ENCODE peak calls at places on chromosomes 7 and 10, in five cellular contexts. One of them, this sample, is unnamed.

GRCh38 chr10:9222917-9223316 is 1168.4 kb downstream of the GATA3 start:
- DNase-seq in AG09319: no peak
- DNase-seq in ovary: no peak
- DNase-seq in neural progenitor cell: no peak
- DNase-seq in neural crest cell: no peak
- DNase-seq in this sample: peak

GRCh38 chr10:1410032-1410431 is 327.3 kb downstream of the ADARB2 start:
- DNase-seq in AG09319: no peak
- DNase-seq in ovary: no peak
- DNase-seq in neural progenitor cell: no peak
- DNase-seq in neural crest cell: no peak
- DNase-seq in this sample: no peak

GRCh38 chr7:5614579-5614978 is 166.9 kb downstream of the RNF216 start:
- DNase-seq in AG09319: no peak
- DNase-seq in ovary: no peak
- DNase-seq in neural progenitor cell: no peak
- DNase-seq in neural crest cell: no peak
- DNase-seq in this sample: no peak

GRCh38 chr7:90210925-90211324 is 615 bp upstream of the STEAP2 start:
- DNase-seq in AG09319: no peak
- DNase-seq in ovary: peak
- DNase-seq in neural progenitor cell: no peak
- DNase-seq in neural crest cell: no peak
- DNase-seq in this sample: peak

GRCh38 chr7:12684733-12685132 is 2.7 kb upstream of the ARL4A start:
- DNase-seq in AG09319: no peak
- DNase-seq in ovary: no peak
- DNase-seq in neural progenitor cell: no peak
- DNase-seq in neural crest cell: no peak
- DNase-seq in this sample: no peak

GRCh38 chr7:23353172-23353571 is 54.0 kb downstream of the MALSU1 start:
- DNase-seq in AG09319: no peak
- DNase-seq in ovary: no peak
- DNase-seq in neural progenitor cell: peak
- DNase-seq in neural crest cell: no peak
- DNase-seq in this sample: no peak

GRCh38 chr7:44189286-44189992 is at the start of gene GCK:
- DNase-seq in AG09319: no peak
- DNase-seq in ovary: no peak
- DNase-seq in neural progenitor cell: peak
- DNase-seq in neural crest cell: no peak
- DNase-seq in this sample: no peak

GRCh38 chr7:30352169-30352568 is 67.8 kb downstream of the ZNRF2 start:
- DNase-seq in AG09319: no peak
- DNase-seq in ovary: no peak
- DNase-seq in neural progenitor cell: no peak
- DNase-seq in neural crest cell: no peak
- DNase-seq in this sample: no peak

GRCh38 chr10:102426803-102427287 is 5.5 kb downstream of the CUEDC2 start:
- DNase-seq in AG09319: no peak
- DNase-seq in ovary: no peak
- DNase-seq in neural progenitor cell: no peak
- DNase-seq in neural crest cell: no peak
- DNase-seq in this sample: no peak

GRCh38 chr7:112452102-112452888 is 2.0 kb downstream of the IFRD1 start:
- DNase-seq in AG09319: peak
- DNase-seq in ovary: peak
- DNase-seq in neural progenitor cell: peak
- DNase-seq in neural crest cell: no peak
- DNase-seq in this sample: no peak

GRCh38 chr10:33546031-33546430 is 211.6 kb upstream of the NRP1 start:
- DNase-seq in AG09319: no peak
- DNase-seq in ovary: no peak
- DNase-seq in neural progenitor cell: no peak
- DNase-seq in neural crest cell: no peak
- DNase-seq in this sample: no peak

GRCh38 chr7:137667633-137668387 is 179.0 kb downstream of the DGKI start:
- DNase-seq in AG09319: peak
- DNase-seq in ovary: no peak
- DNase-seq in neural progenitor cell: no peak
- DNase-seq in neural crest cell: no peak
- DNase-seq in this sample: no peak

GRCh38 chr7:69739182-69739581 is 140.9 kb downstream of the AUTS2 start:
- DNase-seq in AG09319: no peak
- DNase-seq in ovary: no peak
- DNase-seq in neural progenitor cell: no peak
- DNase-seq in neural crest cell: no peak
- DNase-seq in this sample: no peak

GRCh38 chr10:60480865-60481563 is 91.3 kb upstream of the ANK3 start:
- DNase-seq in AG09319: peak
- DNase-seq in ovary: no peak
- DNase-seq in neural progenitor cell: no peak
- DNase-seq in neural crest cell: no peak
- DNase-seq in this sample: peak

GRCh38 chr7:70630647-70631457 is 501.1 kb upstream of the GALNT17 start:
- DNase-seq in AG09319: no peak
- DNase-seq in ovary: peak
- DNase-seq in neural progenitor cell: peak
- DNase-seq in neural crest cell: no peak
- DNase-seq in this sample: no peak

GRCh38 chr7:130219086-130219620 is 11.5 kb downstream of the SSMEM1 start:
- DNase-seq in AG09319: no peak
- DNase-seq in ovary: no peak
- DNase-seq in neural progenitor cell: no peak
- DNase-seq in neural crest cell: no peak
- DNase-seq in this sample: no peak

GRCh38 chr7:13099197-13099795 is 411.9 kb downstream of the ARL4A start:
- DNase-seq in AG09319: no peak
- DNase-seq in ovary: no peak
- DNase-seq in neural progenitor cell: no peak
- DNase-seq in neural crest cell: no peak
- DNase-seq in this sample: no peak

GRCh38 chr7:106057962-106058901 is 53.9 kb downstream of the SYPL1 start:
- DNase-seq in AG09319: no peak
- DNase-seq in ovary: no peak
- DNase-seq in neural progenitor cell: peak
- DNase-seq in neural crest cell: peak
- DNase-seq in this sample: no peak

GRCh38 chr7:46032353-46032752 is 111.3 kb upstream of the IGFBP3 start:
- DNase-seq in AG09319: no peak
- DNase-seq in ovary: no peak
- DNase-seq in neural progenitor cell: no peak
- DNase-seq in neural crest cell: no peak
- DNase-seq in this sample: no peak

GRCh38 chr10:94088926-94089381 is 95.2 kb downstream of the PLCE1 start:
- DNase-seq in AG09319: no peak
- DNase-seq in ovary: no peak
- DNase-seq in neural progenitor cell: peak
- DNase-seq in neural crest cell: no peak
- DNase-seq in this sample: peak

GRCh38 chr7:12315049-12315448 is 88.6 kb downstream of the VWDE start:
- DNase-seq in AG09319: no peak
- DNase-seq in ovary: no peak
- DNase-seq in neural progenitor cell: no peak
- DNase-seq in neural crest cell: no peak
- DNase-seq in this sample: no peak

GRCh38 chr10:21173964-21174669 is 277.0 kb upstream of the NEBL start:
- DNase-seq in AG09319: no peak
- DNase-seq in ovary: peak
- DNase-seq in neural progenitor cell: peak
- DNase-seq in neural crest cell: peak
- DNase-seq in this sample: no peak

GRCh38 chr10:132515811-132516726 is 21.5 kb upstream of the INPP5A start:
- DNase-seq in AG09319: no peak
- DNase-seq in ovary: peak
- DNase-seq in neural progenitor cell: no peak
- DNase-seq in neural crest cell: no peak
- DNase-seq in this sample: no peak

GRCh38 chr10:101829561-101830315 is 11.5 kb upstream of the OGA start:
- DNase-seq in AG09319: no peak
- DNase-seq in ovary: peak
- DNase-seq in neural progenitor cell: peak
- DNase-seq in neural crest cell: no peak
- DNase-seq in this sample: no peak

GRCh38 chr7:48140001-48140681 is 31.1 kb upstream of the ABCA13 start:
- DNase-seq in AG09319: peak
- DNase-seq in ovary: no peak
- DNase-seq in neural progenitor cell: no peak
- DNase-seq in neural crest cell: no peak
- DNase-seq in this sample: no peak

This sample was measured in brain pericyte.